ENCODE peak calls at places on chromosomes 1 and 21, in four cellular contexts. One of them, this sample, is unnamed.

GRCh38 chr1:28241633-28242241 is 5.8 kb downstream of the ATP5IF1 start:
- DNase-seq in H1: no peak
- DNase-seq in SK-N-SH: no peak
- DNase-seq in HCT116: no peak
- DNase-seq in this sample: no peak

GRCh38 chr1:113322439-113322838 is 67.9 kb upstream of the MAGI3 start:
- DNase-seq in H1: no peak
- DNase-seq in HCT116: no peak
- DNase-seq in SK-N-SH: no peak
- DNase-seq in this sample: no peak

GRCh38 chr1:247177755-247178154 is 5.9 kb upstream of the ZNF124 start:
- DNase-seq in HCT116: no peak
- DNase-seq in H1: no peak
- DNase-seq in SK-N-SH: no peak
- DNase-seq in this sample: no peak

GRCh38 chr1:197140123-197140522 is 6.3 kb downstream of the ASPM start:
- DNase-seq in H1: no peak
- DNase-seq in HCT116: no peak
- DNase-seq in SK-N-SH: no peak
- DNase-seq in this sample: no peak

GRCh38 chr1:5562769-5563168 is 429.5 kb downstream of the NPHP4 start:
- DNase-seq in SK-N-SH: no peak
- DNase-seq in HCT116: no peak
- DNase-seq in H1: no peak
- DNase-seq in this sample: no peak

GRCh38 chr1:1906185-1907097 is 8.6 kb upstream of the CALML6 start:
- DNase-seq in HCT116: peak
- DNase-seq in H1: peak
- DNase-seq in SK-N-SH: peak
- DNase-seq in this sample: no peak

GRCh38 chr1:230793463-230793745 is 46.2 kb downstream of the CAPN9 start:
- DNase-seq in SK-N-SH: no peak
- DNase-seq in HCT116: no peak
- DNase-seq in H1: peak
- DNase-seq in this sample: no peak

GRCh38 chr1:204314209-204314892 is 45.4 kb downstream of the PLEKHA6 start:
- DNase-seq in H1: peak
- DNase-seq in HCT116: no peak
- DNase-seq in SK-N-SH: no peak
- DNase-seq in this sample: no peak

GRCh38 chr21:44065428-44065827 is 41.8 kb upstream of the PWP2 start:
- DNase-seq in SK-N-SH: no peak
- DNase-seq in HCT116: no peak
- DNase-seq in H1: no peak
- DNase-seq in this sample: no peak

GRCh38 chr1:45583264-45583665 is 576 bp upstream of the NASP start:
- DNase-seq in HCT116: peak
- DNase-seq in SK-N-SH: peak
- DNase-seq in H1: peak
- DNase-seq in this sample: peak

GRCh38 chr1:81681104-81681503 is 119.6 kb upstream of the ADGRL2 start:
- DNase-seq in SK-N-SH: no peak
- DNase-seq in HCT116: no peak
- DNase-seq in H1: no peak
- DNase-seq in this sample: no peak

GRCh38 chr1:31181515-31182343 is 58.0 kb downstream of the NKAIN1 start:
- DNase-seq in SK-N-SH: peak
- DNase-seq in HCT116: peak
- DNase-seq in H1: peak
- DNase-seq in this sample: no peak

GRCh38 chr1:116144151-116144550 is 33.0 kb downstream of the MAB21L3 start:
- DNase-seq in SK-N-SH: no peak
- DNase-seq in H1: no peak
- DNase-seq in HCT116: no peak
- DNase-seq in this sample: no peak

GRCh38 chr1:56584910-56585528 is 5.7 kb upstream of the PLPP3 start:
- DNase-seq in HCT116: peak
- DNase-seq in H1: no peak
- DNase-seq in SK-N-SH: peak
- DNase-seq in this sample: no peak

GRCh38 chr1:27600500-27601175 is 3.3 kb downstream of the AHDC1 start:
- DNase-seq in HCT116: no peak
- DNase-seq in H1: no peak
- DNase-seq in SK-N-SH: peak
- DNase-seq in this sample: no peak

GRCh38 chr1:94209425-94209824 is 28.0 kb downstream of the ARHGAP29 start:
- DNase-seq in HCT116: no peak
- DNase-seq in SK-N-SH: no peak
- DNase-seq in H1: no peak
- DNase-seq in this sample: no peak

GRCh38 chr1:210089848-210090247 is 142.7 kb upstream of the SERTAD4 start:
- DNase-seq in HCT116: peak
- DNase-seq in SK-N-SH: no peak
- DNase-seq in H1: no peak
- DNase-seq in this sample: no peak

GRCh38 chr1:43760745-43761343 is 53.5 kb downstream of the ST3GAL3 start:
- DNase-seq in HCT116: no peak
- DNase-seq in SK-N-SH: no peak
- DNase-seq in H1: no peak
- DNase-seq in this sample: no peak

GRCh38 chr1:51215169-51215568 is 20.9 kb upstream of the RNF11 start:
- DNase-seq in H1: no peak
- DNase-seq in HCT116: no peak
- DNase-seq in SK-N-SH: no peak
- DNase-seq in this sample: no peak

GRCh38 chr1:12666141-12666735 is 22.4 kb downstream of the AADACL4 start:
- DNase-seq in HCT116: no peak
- DNase-seq in H1: no peak
- DNase-seq in SK-N-SH: no peak
- DNase-seq in this sample: no peak

GRCh38 chr1:81513796-81514354 is 286.9 kb upstream of the ADGRL2 start:
- DNase-seq in HCT116: no peak
- DNase-seq in H1: no peak
- DNase-seq in SK-N-SH: no peak
- DNase-seq in this sample: no peak

GRCh38 chr1:203057831-203058673 is 27.8 kb downstream of the MYOG start:
- DNase-seq in HCT116: no peak
- DNase-seq in H1: no peak
- DNase-seq in SK-N-SH: peak
- DNase-seq in this sample: no peak

GRCh38 chr1:162549001-162549400 is 12.5 kb upstream of the UAP1 start:
- DNase-seq in HCT116: no peak
- DNase-seq in SK-N-SH: no peak
- DNase-seq in H1: no peak
- DNase-seq in this sample: no peak

GRCh38 chr1:234851450-234852438 is 241.8 kb upstream of the IRF2BP2 start:
- DNase-seq in H1: no peak
- DNase-seq in HCT116: no peak
- DNase-seq in SK-N-SH: no peak
- DNase-seq in this sample: no peak

GRCh38 chr1:66270122-66270812 is 263.7 kb upstream of the SGIP1 start:
- DNase-seq in HCT116: no peak
- DNase-seq in H1: no peak
- DNase-seq in SK-N-SH: no peak
- DNase-seq in this sample: no peak

GRCh38 chr1:66269222-66269621 is 264.7 kb upstream of the SGIP1 start:
- DNase-seq in H1: no peak
- DNase-seq in SK-N-SH: no peak
- DNase-seq in HCT116: no peak
- DNase-seq in this sample: no peak

GRCh38 chr1:66273674-66274073 is 260.3 kb upstream of the SGIP1 start:
- DNase-seq in H1: no peak
- DNase-seq in SK-N-SH: no peak
- DNase-seq in HCT116: no peak
- DNase-seq in this sample: no peak

GRCh38 chr1:66271904-66272254 is 262.1 kb upstream of the SGIP1 start:
- DNase-seq in SK-N-SH: peak
- DNase-seq in HCT116: no peak
- DNase-seq in H1: no peak
- DNase-seq in this sample: no peak

DNA sequence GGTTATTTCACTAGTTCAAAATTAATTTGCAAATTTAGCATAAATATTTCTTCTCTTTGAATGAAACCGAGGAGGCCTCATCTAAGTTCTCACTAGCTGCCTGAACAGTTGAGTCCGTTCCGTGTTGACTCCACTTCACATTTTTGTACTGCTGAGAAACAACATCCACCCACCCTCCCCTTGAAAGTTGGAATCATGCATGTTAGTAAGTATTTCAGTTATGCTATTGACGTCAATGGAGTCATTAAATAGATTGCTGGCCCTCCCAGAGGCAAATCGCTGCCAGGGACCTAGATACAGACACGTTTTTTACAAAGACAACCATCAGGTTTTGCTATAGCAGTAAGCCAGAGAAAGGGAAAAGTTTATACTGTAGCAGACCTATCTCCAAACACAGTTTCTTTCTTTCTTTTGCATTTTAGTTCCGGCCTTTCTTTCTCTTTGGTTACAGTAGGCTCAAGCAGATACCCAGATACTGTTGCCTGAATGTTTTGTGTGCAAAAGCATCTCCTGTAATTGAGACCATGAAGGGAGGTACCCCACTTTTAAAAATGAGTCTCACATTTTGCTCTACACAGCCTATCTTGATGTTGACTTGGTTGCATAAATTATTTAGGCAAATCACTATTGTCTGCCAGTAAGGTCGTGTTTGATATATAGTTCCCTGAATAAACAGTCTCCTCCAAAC is 262.6 kb upstream of the SGIP1 start:
- DNase-seq in H1: no peak
- DNase-seq in HCT116: peak
- DNase-seq in SK-N-SH: peak
- DNase-seq in this sample: peak
- TF ChIP-seq YY1 in H1: no peak
- TF ChIP-seq YY1 in HCT116: peak
- TF ChIP-seq YY1 in SK-N-SH: no peak
- TF ChIP-seq YY1 in this sample: no peak

GRCh38 chr1:159077657-159077961 is 1.0 kb upstream of the AIM2 start:
- DNase-seq in SK-N-SH: no peak
- DNase-seq in HCT116: no peak
- DNase-seq in H1: no peak
- DNase-seq in this sample: no peak
- H3K4me3 ChIP-seq in SK-N-SH: no peak
- H3K4me3 ChIP-seq in HCT116: no peak
- H3K4me3 ChIP-seq in H1: no peak
- H3K4me3 ChIP-seq in this sample: no peak

GRCh38 chr1:18681423-18681835 is 50.8 kb downstream of the PAX7 start:
- DNase-seq in H1: no peak
- DNase-seq in SK-N-SH: peak
- DNase-seq in HCT116: peak
- DNase-seq in this sample: no peak

GRCh38 chr1:18673976-18674375 is 43.3 kb downstream of the PAX7 start:
- DNase-seq in H1: no peak
- DNase-seq in HCT116: no peak
- DNase-seq in SK-N-SH: no peak
- DNase-seq in this sample: no peak

GRCh38 chr1:18682375-18682774 is 51.7 kb downstream of the PAX7 start:
- DNase-seq in H1: no peak
- DNase-seq in HCT116: no peak
- DNase-seq in SK-N-SH: no peak
- DNase-seq in this sample: no peak

DNA sequence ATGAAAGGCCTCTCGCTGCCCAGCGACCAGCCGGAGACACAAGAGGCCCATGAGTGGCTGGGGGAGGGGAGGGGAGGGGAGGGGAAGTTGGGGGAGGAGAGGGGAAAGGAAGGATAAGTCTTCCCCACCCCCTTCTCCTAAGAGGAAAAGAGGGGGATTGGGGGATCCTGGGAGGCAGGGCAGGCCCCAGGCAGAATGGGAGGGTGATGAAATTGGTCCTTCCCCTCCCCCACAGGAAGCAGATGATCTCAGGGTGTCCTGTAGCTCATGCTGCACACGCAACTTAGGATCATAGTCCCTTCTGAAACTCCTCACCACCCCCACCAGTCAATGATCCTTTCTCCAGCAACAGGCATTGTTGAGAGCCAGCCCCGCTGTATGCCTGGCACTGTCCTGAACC is 45.8 kb downstream of the PAX7 start:
- DNase-seq in SK-N-SH: no peak
- DNase-seq in HCT116: no peak
- DNase-seq in H1: no peak
- DNase-seq in this sample: no peak
- TF ChIP-seq YY1 in SK-N-SH: no peak
- TF ChIP-seq YY1 in HCT116: no peak
- TF ChIP-seq YY1 in H1: no peak
- TF ChIP-seq YY1 in this sample: no peak

GRCh38 chr1:21291184-21291583 is 921 bp upstream of the ECE1 start:
- DNase-seq in H1: no peak
- DNase-seq in HCT116: no peak
- DNase-seq in SK-N-SH: no peak
- DNase-seq in this sample: no peak
- H3K4me3 ChIP-seq in H1: no peak
- H3K4me3 ChIP-seq in HCT116: no peak
- H3K4me3 ChIP-seq in SK-N-SH: peak
- H3K4me3 ChIP-seq in this sample: no peak

DNA sequence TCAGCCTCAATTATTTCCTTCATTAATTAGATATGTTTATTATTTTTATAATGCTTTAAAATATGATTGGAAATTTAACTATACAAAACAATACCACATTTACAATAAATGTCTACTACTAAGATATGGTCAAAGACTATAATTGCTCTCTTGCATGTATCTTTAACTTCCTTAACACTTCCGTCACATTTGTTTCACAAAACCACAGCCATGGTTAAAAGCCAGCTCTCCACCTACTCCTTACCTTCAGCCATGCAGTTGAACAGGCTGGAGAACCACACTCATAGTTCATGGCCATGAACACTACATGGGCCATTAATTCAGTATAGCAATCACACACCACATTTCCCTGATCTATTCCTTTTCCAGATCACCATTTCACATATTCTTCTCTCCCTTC is 72.2 kb downstream of the NME7 start:
- DNase-seq in HCT116: no peak
- DNase-seq in H1: no peak
- DNase-seq in SK-N-SH: no peak
- DNase-seq in this sample: no peak
- TF ChIP-seq YY1 in HCT116: no peak
- TF ChIP-seq YY1 in H1: no peak
- TF ChIP-seq YY1 in SK-N-SH: no peak
- TF ChIP-seq YY1 in this sample: no peak